ENCODE peak calls at places on chromosomes 5 and 9, in four cellular contexts. C is IMR-90, U is mesendoderm, L is H1. I is an unnamed sample.

GRCh38 chr5:122499617-122500016 is 187.6 kb downstream of the SNCAIP start:
- DNase-seq in C (no peak), U (no peak), L (no peak), I (no peak)

GRCh38 chr5:86461169-86461956 is 156.4 kb upstream of the COX7C start:
- DNase-seq in C (no peak), U (no peak), L (no peak), I (no peak)

GRCh38 chr9:105439428-105439827 is 8.4 kb upstream of the FSD1L start:
- DNase-seq in C (peak; percentile 62), U (no peak), L (no peak), I (no peak)

GRCh38 chr9:134231767-134232166 is 67.4 kb upstream of the RNU6ATAC start:
- DNase-seq in C (no peak), U (no peak), L (no peak), I (no peak)

GRCh38 chr5:95050708-95051107 is 234.2 kb downstream of the MCTP1 start:
- DNase-seq in C (no peak), U (no peak), L (no peak), I (no peak)

GRCh38 chr9:17531642-17532254 is 47.1 kb upstream of the SH3GL2 start:
- DNase-seq in C (peak; percentile 60), U (peak; percentile 51), L (no peak), I (no peak)

GRCh38 chr9:71285191-71285656 is 163.8 kb upstream of the TRPM3 start:
- DNase-seq in C (peak; percentile 54), U (peak; percentile 73), L (no peak), I (peak; percentile 33)

GRCh38 chr5:137753227-137753985 is 757 bp downstream of the HNRNPA0 start:
- DNase-seq in C (no peak), U (no peak), L (no peak), I (no peak)

GRCh38 chr5:1967716-1968115 is 85.0 kb upstream of the IRX4 start:
- DNase-seq in C (no peak), U (no peak), L (no peak), I (no peak)

GRCh38 chr5:78760411-78761169 is 112.0 kb upstream of the LHFPL2 start:
- DNase-seq in C (no peak), U (peak; percentile 32), L (no peak), I (no peak)

GRCh38 chr5:40033411-40033810 is 608.6 kb upstream of the DAB2 start:
- DNase-seq in C (no peak), U (no peak), L (no peak), I (no peak)

GRCh38 chr9:135604437-135605237 is 34.7 kb downstream of the GLT6D1 start:
- DNase-seq in C (no peak), U (no peak), L (no peak), I (peak; percentile 49)

GRCh38 chr9:33820231-33820745 is 3.3 kb downstream of the UBE2R2 start:
- DNase-seq in C (no peak), U (no peak), L (no peak), I (no peak)

GRCh38 chr5:172786736-172787462 is 15.9 kb upstream of the DUSP1 start:
- DNase-seq in C (no peak), U (peak; percentile 11), L (no peak), I (no peak)

GRCh38 chr5:38607930-38608545 is 51.6 kb upstream of the LIFR start:
- DNase-seq in C (peak; percentile 86), U (no peak), L (no peak), I (no peak)

GRCh38 chr9:80378669-80379293 is 807.0 kb downstream of the TLE4 start:
- DNase-seq in C (no peak), U (no peak), L (no peak), I (no peak)

GRCh38 chr9:127869310-127870152 is 7.9 kb downstream of the AK1 start:
- DNase-seq in C (peak; percentile 67), U (peak; percentile 86), L (peak; percentile 59), I (peak; percentile 93)

GRCh38 chr5:112892776-112893175 is 29.3 kb downstream of the REEP5 start:
- DNase-seq in C (no peak), U (no peak), L (no peak), I (no peak)

GRCh38 chr5:86981898-86982297 is 285.8 kb upstream of the RASA1 start:
- DNase-seq in C (no peak), U (no peak), L (no peak), I (no peak)

GRCh38 chr9:93252116-93252780 is 68.3 kb downstream of the WNK2 start:
- DNase-seq in C (no peak), U (no peak), L (no peak), I (no peak)

GRCh38 chr5:14946813-14947640 is 75.4 kb upstream of the ANKH start:
- DNase-seq in C (no peak), U (peak; percentile 66), L (no peak), I (no peak)

GRCh38 chr9:111886983-111887718 is 9.5 kb upstream of the UGCG start:
- DNase-seq in C (no peak), U (no peak), L (no peak), I (no peak)

GRCh38 chr5:90941002-90941720 is 382.6 kb downstream of the ADGRV1 start:
- DNase-seq in C (no peak), U (no peak), L (no peak), I (no peak)

GRCh38 chr5:95900383-95900958 is 61.2 kb downstream of the ELL2 start:
- DNase-seq in C (peak; percentile 88), U (no peak), L (no peak), I (no peak)

GRCh38 chr9:134267305-134268265 is 58.7 kb upstream of the RXRA start:
- DNase-seq in C (no peak), U (peak; percentile 24), L (no peak), I (peak; percentile 54)

GRCh38 chr5:157652377-157652692 is at the start of gene SOX30:
- DNase-seq in C (no peak), U (no peak), L (no peak), I (no peak)

GRCh38 chr9:123337971-123338370 is 18.0 kb upstream of the CRB2 start:
- DNase-seq in C (no peak), U (no peak), L (no peak), I (no peak)

GRCh38 chr9:110036286-110036685 is 171.7 kb downstream of the C9orf152 start:
- DNase-seq in C (no peak), U (no peak), L (no peak), I (no peak)

GRCh38 chr9:34524349-34524748 is 1.6 kb upstream of the ENHO start:
- DNase-seq in C (no peak), U (no peak), L (no peak), I (no peak)

GRCh38 chr9:77018058-77019009 is 1.1 kb upstream of the FOXB2 start:
- DNase-seq in C (no peak), U (peak; percentile 70), L (no peak), I (peak; percentile 79)

GRCh38 chr9:20623021-20623747 is 885 bp upstream of the MLLT3 start:
- DNase-seq in C (peak; percentile 0), U (peak; percentile 14), L (no peak), I (no peak)

GRCh38 chr5:15021286-15022046 is 149.9 kb upstream of the ANKH start:
- DNase-seq in C (peak; percentile 80), U (peak; percentile 76), L (no peak), I (no peak)

GRCh38 chr5:146048994-146049703 is 56.2 kb downstream of the PLAC8L1 start:
- DNase-seq in C (peak; percentile 84), U (peak; percentile 78), L (no peak), I (peak; percentile 68)

GRCh38 chr5:132420706-132421272 is 51.3 kb downstream of the SLC22A5 start:
- DNase-seq in C (no peak), U (no peak), L (no peak), I (no peak)

GRCh38 chr5:67094476-67095300 is 101.9 kb downstream of the CD180 start:
- DNase-seq in C (peak; percentile 56), U (peak; percentile 85), L (no peak), I (peak; percentile 61)

GRCh38 chr5:168881427-168882149 is 302.4 kb upstream of the PANK3 start:
- DNase-seq in C (no peak), U (peak; percentile 93), L (peak; percentile 63), I (peak; percentile 88)

GRCh38 chr9:128724744-128725211 is 851 bp upstream of the ZDHHC12 start:
- DNase-seq in C (peak; percentile 64), U (peak; percentile 96), L (peak; percentile 73), I (peak; percentile 97)

GRCh38 chr5:95244479-95244878 is 40.4 kb downstream of the MCTP1 start:
- DNase-seq in C (no peak), U (no peak), L (no peak), I (peak; percentile 33)

GRCh38 chr5:33148076-33148501 is 292.7 kb upstream of the TARS1 start:
- DNase-seq in C (peak; percentile 90), U (no peak), L (no peak), I (no peak)

GRCh38 chr5:159727167-159727566 is 189.1 kb upstream of the ADRA1B start:
- DNase-seq in C (no peak), U (peak; percentile 44), L (no peak), I (peak; percentile 37)

GRCh38 chr5:159725475-159725874 is 190.8 kb upstream of the ADRA1B start:
- DNase-seq in C (no peak), U (no peak), L (no peak), I (no peak)

GRCh38 chr5:159724283-159724682 is 192.0 kb upstream of the ADRA1B start:
- DNase-seq in C (no peak), U (no peak), L (no peak), I (no peak)
- H4K5ac ChIP-seq in C (no peak overlapping the region), U (no peak overlapping the region), L (no peak overlapping the region), I (no peak overlapping the region)

GRCh38 chr9:121737481-121737931 is 86.1 kb downstream of the DAB2IP start:
- DNase-seq in C (no peak), U (no peak), L (no peak), I (no peak)
- H3K4me2 ChIP-seq in C (no peak overlapping the region), U (no peak overlapping the region), L (peak overlapping the region; percentile 94), I (peak overlapping the region; percentile 97)

GRCh38 chr5:142495561-142495960 is 170.7 kb upstream of the SPRY4 start:
- DNase-seq in C (no peak), U (no peak), L (no peak), I (no peak)
- H3K9ac ChIP-seq in C (no peak overlapping the region), U (no peak overlapping the region), L (no peak overlapping the region), I (no peak overlapping the region)

GRCh38 chr5:169971780-169972179 is 8.5 kb downstream of the INSYN2B start:
- DNase-seq in C (no peak), U (no peak), L (no peak), I (no peak)
- H4K5ac ChIP-seq in C (peak overlapping the region; percentile 97), U (no peak overlapping the region), L (no peak overlapping the region), I (no peak overlapping the region)